ENCODE peak calls at places on chromosome 16, in ten cellular contexts. F is heart left ventricle, L is right lobe of liver, Z is colonic mucosa, N is GM23338, O is tibial artery, W is cardiac muscle cell, V is GM12865, P is A549, Q is fibroblast of mammary gland. U is an unnamed sample.

GRCh38 chr16:87580855-87581261 is 21.4 kb upstream of the JPH3 start:
- DNase-seq in P (peak; percentile 81), W (peak; percentile 78), L (no peak), O (no peak), V (no peak), N (peak; percentile 36), F (no peak), Q (peak; percentile 88), Z (no peak), U (peak; percentile 85)

GRCh38 chr16:1960665-1961630 is 1.6 kb downstream of the NDUFB10 start:
- DNase-seq in L (no peak), Q (peak; percentile 65), V (peak; percentile 82), F (no peak), N (no peak), Z (no peak), W (peak; percentile 50), O (no peak), P (peak; percentile 72), U (no peak)

GRCh38 chr16:23283571-23283970 is 18.5 kb upstream of the SCNN1B start:
- DNase-seq in P (no peak), Z (no peak), V (no peak), Q (no peak), O (no peak), F (no peak), W (no peak), L (no peak), N (no peak), U (no peak)

GRCh38 chr16:77271532-77272426 is 72.6 kb downstream of the SYCE1L start:
- DNase-seq in F (no peak), P (no peak), V (no peak), W (no peak), N (no peak), Z (no peak), L (no peak), O (no peak), Q (no peak), U (no peak)

GRCh38 chr16:9003322-9003721 is 39.6 kb upstream of the USP7 start:
- DNase-seq in Q (no peak), P (no peak), V (no peak), W (no peak), O (no peak), L (no peak), Z (peak; percentile 88), F (peak; percentile 13), N (no peak), U (no peak)

GRCh38 chr16:7644171-7644570 is 311.5 kb downstream of the RBFOX1 start:
- DNase-seq in Q (no peak), V (no peak), N (no peak), F (no peak), W (no peak), O (no peak), P (no peak), L (no peak), Z (no peak), U (no peak)

GRCh38 chr16:67034478-67034877 is 5.5 kb downstream of the CBFB start:
- DNase-seq in N (no peak), W (peak; percentile 53), V (no peak), F (no peak), Z (no peak), P (no peak), Q (peak; percentile 70), O (no peak), L (peak; percentile 8), U (peak; percentile 26)

GRCh38 chr16:73000020-73000906 is 47.7 kb downstream of the ZFHX3 start:
- DNase-seq in N (no peak), W (peak; percentile 57), V (no peak), Z (peak; percentile 40), Q (peak; percentile 46), O (peak; percentile 79), F (no peak), L (no peak), P (no peak), U (peak; percentile 23)

GRCh38 chr16:24713379-24713778 is 16.1 kb upstream of the TNRC6A start:
- DNase-seq in P (no peak), L (no peak), O (no peak), N (peak; percentile 24), Z (no peak), V (no peak), F (no peak), W (no peak), Q (no peak), U (no peak)

GRCh38 chr16:14280541-14280940 is 209.4 kb downstream of the MRTFB start:
- DNase-seq in F (no peak), N (no peak), L (no peak), V (no peak), O (no peak), W (no peak), Q (no peak), P (no peak), Z (no peak), U (no peak)

GRCh38 chr16:56945847-56946527 is 14.0 kb downstream of the HERPUD1 start:
- DNase-seq in P (no peak), O (peak; percentile 49), L (no peak), V (no peak), Q (no peak), N (no peak), W (no peak), F (no peak), Z (no peak), U (no peak)
- H3K4me3 ChIP-seq in P (no peak overlapping the region), O (no peak overlapping the region), L (no peak overlapping the region), V (no peak overlapping the region), Q (no peak overlapping the region), N (no peak overlapping the region), W (no peak overlapping the region), F (no peak overlapping the region), Z (no peak overlapping the region), U (no peak overlapping the region)

DNA sequence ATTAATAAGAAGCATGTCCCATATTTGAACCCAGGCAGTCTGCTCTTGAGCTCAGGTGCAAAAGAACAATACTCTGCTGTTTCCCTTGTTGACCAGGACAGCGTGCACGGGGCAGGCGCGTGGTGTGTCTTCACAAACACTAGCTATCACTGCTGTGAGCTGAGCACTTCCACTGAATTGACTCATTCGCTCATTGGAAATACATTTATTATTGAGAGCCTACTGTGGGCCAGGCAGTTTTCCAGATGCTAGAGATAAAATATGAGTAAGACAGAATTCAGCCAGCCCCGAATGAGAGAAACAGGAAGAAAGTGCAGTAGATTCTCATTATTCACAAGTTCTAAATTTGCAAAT is 1.7 kb downstream of the CHD9 start:
- DNase-seq in O (no peak), V (no peak), Q (peak; percentile 82), Z (no peak), W (peak; percentile 68), F (no peak), P (no peak), N (no peak), L (peak; percentile 89), U (no peak)
- H3K4me3 ChIP-seq in O (no peak overlapping the region), V (peak overlapping the region; percentile 90), Q (no peak overlapping the region), Z (no peak overlapping the region), W (no peak overlapping the region), F (no peak overlapping the region), P (peak overlapping the region; percentile 53), N (peak overlapping the region; percentile 73), L (no peak overlapping the region), U (no peak overlapping the region)

DNA sequence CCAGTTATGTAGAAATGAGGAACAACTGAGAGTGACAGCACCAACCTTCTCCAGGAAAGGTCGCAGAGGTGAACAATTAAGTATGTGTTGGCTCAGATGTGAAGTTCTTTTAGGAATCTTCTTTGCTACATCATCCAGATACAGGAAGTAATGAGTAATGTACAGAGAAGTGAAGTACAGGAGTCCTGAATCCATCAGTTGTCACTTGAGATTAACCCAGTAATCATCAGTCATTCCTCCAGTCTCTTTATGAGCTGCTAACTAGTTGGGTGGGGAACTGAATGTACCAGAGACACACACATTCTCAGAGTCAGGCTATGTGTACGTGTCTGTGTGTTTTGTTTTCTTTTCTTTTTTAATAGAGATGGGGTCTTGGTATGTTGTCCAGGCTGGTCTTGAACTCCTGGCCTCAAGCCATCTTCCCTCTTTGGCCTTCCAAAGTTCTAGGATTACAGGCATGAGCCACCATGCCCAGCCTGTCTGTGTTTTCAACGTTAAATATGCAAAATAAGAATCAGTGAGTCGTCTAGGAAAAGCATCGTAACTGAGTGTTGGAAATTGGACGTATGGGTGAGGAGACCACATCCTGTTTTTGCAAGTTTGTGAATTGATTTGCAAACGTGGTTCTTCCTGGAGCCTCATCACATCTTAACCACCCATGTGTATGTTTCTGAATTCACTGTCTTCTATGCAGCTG is 19.9 kb downstream of the ZNF200 start:
- DNase-seq in O (no peak), P (no peak), Z (no peak), V (peak; percentile 56), F (no peak), L (no peak), W (no peak), N (no peak), Q (no peak), U (no peak)
- H3K4me3 ChIP-seq in O (no peak overlapping the region), P (no peak overlapping the region), Z (no peak overlapping the region), V (no peak overlapping the region), F (no peak overlapping the region), L (no peak overlapping the region), W (no peak overlapping the region), N (no peak overlapping the region), Q (no peak overlapping the region), U (no peak overlapping the region)

GRCh38 chr16:82996814-82997213 is 370.0 kb downstream of the CDH13 start:
- DNase-seq in W (no peak), V (no peak), L (no peak), N (no peak), P (no peak), Z (no peak), Q (no peak), F (no peak), O (no peak), U (no peak)

GRCh38 chr16:82995927-82996441 is 369.2 kb downstream of the CDH13 start:
- DNase-seq in F (no peak), O (no peak), N (no peak), W (peak; percentile 93), V (no peak), L (no peak), Z (peak; percentile 61), P (no peak), Q (peak; percentile 63), U (peak; percentile 77)

GRCh38 chr16:82993415-82993814 is 366.6 kb downstream of the CDH13 start:
- DNase-seq in L (no peak), N (no peak), W (no peak), P (no peak), Z (no peak), V (no peak), Q (no peak), F (no peak), O (no peak), U (no peak)

GRCh38 chr16:82993874-82994375 is 367.2 kb downstream of the CDH13 start:
- DNase-seq in O (no peak), N (no peak), L (no peak), F (no peak), Q (no peak), V (no peak), W (no peak), Z (no peak), P (no peak), U (no peak)

DNA sequence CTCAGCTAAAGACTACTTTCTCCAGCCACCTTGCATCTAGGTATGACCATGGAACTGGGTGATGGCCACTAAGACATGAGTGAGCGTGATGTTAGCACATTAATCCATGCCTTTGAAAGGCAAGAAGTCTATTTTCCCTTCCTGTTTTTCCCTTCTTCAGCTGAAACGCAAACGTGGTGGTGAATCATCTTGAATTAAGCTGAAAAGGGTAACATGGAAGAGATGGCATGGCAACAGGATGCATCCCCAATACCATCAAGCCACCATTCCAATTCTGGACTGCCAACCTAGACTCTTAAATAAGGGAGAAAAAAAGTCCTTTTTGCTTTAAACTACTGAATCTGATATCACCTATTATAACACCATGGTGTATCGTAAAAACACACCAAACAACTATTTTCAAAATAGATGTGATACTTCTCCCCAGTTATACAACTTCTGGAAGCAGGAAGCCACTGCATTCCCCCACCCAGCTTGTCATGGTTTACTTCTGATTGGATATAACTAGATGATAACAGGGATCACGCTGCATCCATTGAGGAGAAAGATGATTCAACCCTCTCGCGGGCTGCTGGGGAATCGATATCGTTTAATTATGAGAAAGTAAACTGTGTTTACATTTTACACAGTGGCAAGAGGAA is 368.6 kb downstream of the CDH13 start:
- DNase-seq in L (no peak), O (no peak), F (no peak), Q (no peak), N (no peak), P (no peak), Z (peak; percentile 45), W (no peak), V (no peak), U (no peak)
- H3K4me3 ChIP-seq in L (no peak overlapping the region), O (no peak overlapping the region), F (no peak overlapping the region), Q (no peak overlapping the region), N (no peak overlapping the region), P (no peak overlapping the region), Z (no peak overlapping the region), W (no peak overlapping the region), V (no peak overlapping the region), U (no peak overlapping the region)